ENCODE peak calls at places on chromosomes 1 and 21, in four cellular contexts. V, L, S and H are unnamed samples.

GRCh38 chr1:39170731-39171375 is 33.6 kb upstream of the MACF1 start:
- DNase-seq in V (no peak), L (no peak), S (peak), H (no peak)

GRCh38 chr1:84996846-84997666 is at the start of gene MCOLN2:
- DNase-seq in V (no peak), L (no peak), S (peak), H (no peak)

GRCh38 chr1:46639547-46639946 is 22.9 kb upstream of the MOB3C start:
- DNase-seq in V (no peak), L (no peak), S (no peak), H (no peak)

GRCh38 chr1:158520021-158520420 is 34.2 kb downstream of the OR6Y1 start:
- DNase-seq in V (no peak), L (no peak), S (no peak), H (no peak)

GRCh38 chr21:31580866-31581276 is 78.6 kb upstream of the SOD1 start:
- DNase-seq in V (peak), L (no peak), S (peak), H (peak)

GRCh38 chr1:234778215-234779159 is 168.5 kb upstream of the IRF2BP2 start:
- DNase-seq in V (no peak), L (no peak), S (peak), H (no peak)

GRCh38 chr21:45045481-45045880 is 28.9 kb upstream of the ADARB1 start:
- DNase-seq in V (no peak), L (no peak), S (no peak), H (no peak)

GRCh38 chr1:9589144-9589718 is 520 bp downstream of the TMEM201 start:
- DNase-seq in V (no peak), L (no peak), S (no peak), H (no peak)

GRCh38 chr1:115665319-115665718 is 23.5 kb downstream of the VANGL1 start:
- DNase-seq in V (no peak), L (no peak), S (no peak), H (no peak)

GRCh38 chr1:37124501-37124900 is 90.2 kb upstream of the GRIK3 start:
- DNase-seq in V (no peak), L (no peak), S (no peak), H (no peak)

GRCh38 chr1:84998642-84999280 is 1.8 kb upstream of the MCOLN2 start:
- DNase-seq in V (no peak), L (no peak), S (no peak), H (no peak)

GRCh38 chr1:205488074-205488723 is 16.3 kb upstream of the CDK18 start:
- DNase-seq in V (peak), L (no peak), S (peak), H (no peak)

GRCh38 chr1:91523462-91523861 is 22.8 kb downstream of the CDC7 start:
- DNase-seq in V (no peak), L (no peak), S (no peak), H (peak)

GRCh38 chr1:64757213-64757612 is 12.3 kb downstream of the RAVER2 start:
- DNase-seq in V (no peak), L (no peak), S (no peak), H (no peak)

GRCh38 chr21:31196724-31197123 is 147.3 kb downstream of the TIAM1 start:
- DNase-seq in V (no peak), L (no peak), S (no peak), H (no peak)

GRCh38 chr1:234149217-234149616 is 224.0 kb upstream of the COA6 start:
- DNase-seq in V (no peak), L (no peak), S (no peak), H (no peak)

GRCh38 chr1:194067772-194068171 is 881.4 kb upstream of the B3GALT2 start:
- DNase-seq in V (no peak), L (no peak), S (no peak), H (no peak)
- H2AFZ ChIP-seq in V (no peak), L (no peak), S (no peak), H (no peak)

GRCh38 chr1:10796029-10796944 is at the start of gene CASZ1:
- DNase-seq in V (peak), L (peak), S (peak), H (no peak)
- TF ChIP-seq EGR1 in V (peak), L (peak), S (peak), H (no peak)

GRCh38 chr1:92998829-92999228 is 37.6 kb upstream of the DIPK1A start:
- DNase-seq in V (no peak), L (no peak), S (no peak), H (no peak)
- H2AFZ ChIP-seq in V (no peak), L (no peak), S (no peak), H (no peak)

GRCh38 chr21:38139380-38140168 is 117.2 kb upstream of the KCNJ15 start:
- DNase-seq in V (no peak), L (no peak), S (no peak), H (no peak)
- TF ChIP-seq EGR1 in V (no peak), L (no peak), S (no peak), H (no peak)

GRCh38 chr1:244917271-244917670 is 52.9 kb upstream of the HNRNPU start:
- DNase-seq in V (no peak), L (no peak), S (no peak), H (no peak)

GRCh38 chr1:244919320-244920282 is 55.3 kb upstream of the HNRNPU start:
- DNase-seq in V (no peak), L (no peak), S (no peak), H (no peak)

GRCh38 chr1:244915736-244916135 is 51.4 kb upstream of the HNRNPU start:
- DNase-seq in V (no peak), L (no peak), S (no peak), H (no peak)

GRCh38 chr1:244920911-244921310 is 56.6 kb upstream of the HNRNPU start:
- DNase-seq in V (no peak), L (no peak), S (no peak), H (no peak)

GRCh38 chr1:244918422-244919319 is 54.3 kb upstream of the HNRNPU start:
- DNase-seq in V (no peak), L (no peak), S (peak), H (no peak)
- H2AFZ ChIP-seq in V (peak), L (peak), S (peak), H (peak)

GRCh38 chr1:45620588-45621500 is 3.0 kb downstream of the CCDC17 start:
- DNase-seq in V (no peak), L (no peak), S (no peak), H (no peak)
- TF ChIP-seq EGR1 in V (no peak), L (no peak), S (no peak), H (no peak)